ENCODE peak calls at places on chromosomes 5 and 9, in ten cellular contexts. E, K, N, R, B, U, Q, C, L and I are unnamed samples.

GRCh38 chr9:32378993-32379729 is 5.3 kb upstream of the ACO1 start:
- DNase-seq in E (peak), K (peak), N (peak), R (peak), B (peak), U (no peak), Q (peak), C (peak), L (peak), I (no peak)

GRCh38 chr5:32419791-32420190 is 24.7 kb downstream of the ZFR start:
- DNase-seq in E (no peak), K (peak), N (no peak), R (no peak), B (no peak), U (peak), Q (no peak), C (no peak), L (no peak), I (no peak)

GRCh38 chr5:135013947-135014570 is 20.0 kb downstream of the PITX1 start:
- DNase-seq in E (no peak), K (peak), N (no peak), R (no peak), B (no peak), U (peak), Q (no peak), C (no peak), L (no peak), I (no peak)

GRCh38 chr5:133996683-133997252 is 8.0 kb downstream of the VDAC1 start:
- DNase-seq in E (no peak), K (no peak), N (no peak), R (no peak), B (no peak), U (peak), Q (no peak), C (no peak), L (no peak), I (no peak)

GRCh38 chr5:176611435-176611834 is 1.5 kb upstream of the GPRIN1 start:
- DNase-seq in E (no peak), K (peak), N (peak), R (peak), B (peak), U (no peak), Q (peak), C (peak), L (peak), I (peak)

GRCh38 chr5:56514246-56514645 is 281.1 kb upstream of the ANKRD55 start:
- DNase-seq in E (no peak), K (no peak), N (no peak), R (no peak), B (no peak), U (no peak), Q (no peak), C (no peak), L (no peak), I (no peak)

GRCh38 chr5:179303801-179304200 is 41.5 kb downstream of the ADAMTS2 start:
- DNase-seq in E (no peak), K (no peak), N (no peak), R (no peak), B (no peak), U (no peak), Q (no peak), C (no peak), L (no peak), I (no peak)

GRCh38 chr9:33311953-33312352 is 21.6 kb downstream of the NFX1 start:
- DNase-seq in E (no peak), K (no peak), N (no peak), R (no peak), B (no peak), U (no peak), Q (no peak), C (no peak), L (no peak), I (no peak)

DNA sequence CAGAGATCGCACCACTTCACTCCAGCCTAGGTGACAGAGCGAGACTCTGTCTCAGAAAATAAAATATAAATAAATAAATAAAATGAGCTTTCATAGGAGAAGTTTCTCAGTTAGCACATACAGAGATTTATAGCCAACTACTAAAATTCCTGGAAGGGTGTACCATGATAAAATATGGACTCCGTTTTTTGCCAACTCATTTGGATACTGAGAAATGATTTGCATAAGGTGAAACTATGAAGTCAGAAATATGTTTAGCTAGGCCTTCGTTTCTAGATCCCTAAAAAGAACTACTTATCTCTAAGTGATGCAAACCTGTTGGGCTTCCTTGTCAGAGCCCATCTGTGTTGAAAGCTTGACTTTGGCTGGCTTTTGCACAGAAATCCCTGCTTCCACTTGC is 56.9 kb upstream of the SLC1A1 start:
- DNase-seq in E (no peak), K (no peak), N (no peak), R (no peak), B (no peak), U (no peak), Q (no peak), C (no peak), L (no peak), I (no peak)
- TF ChIP-seq CTCF in E (no peak), K (no peak), N (no peak), R (no peak), B (no peak), U (no peak), Q (no peak), C (no peak), L (no peak), I (no peak)

DNA sequence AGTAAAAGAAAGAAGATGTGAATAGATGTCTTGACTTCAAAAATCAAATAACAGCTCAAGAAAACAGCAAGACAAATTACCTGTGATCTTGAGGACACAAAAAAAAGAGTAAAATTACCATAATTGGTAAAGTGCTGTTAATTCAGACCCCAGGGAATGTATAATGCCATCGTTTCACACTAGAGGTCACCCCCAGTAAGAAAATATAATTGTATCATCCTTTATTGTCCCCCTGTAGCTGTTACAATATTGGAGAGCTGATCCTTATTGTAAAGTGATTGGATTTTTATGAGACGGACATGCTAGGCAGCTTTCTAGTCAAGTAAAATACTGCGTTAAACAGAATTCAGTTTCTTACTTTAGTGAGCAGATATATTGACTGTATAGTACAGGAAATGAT is 377.0 kb downstream of the TLE1 start:
- DNase-seq in E (no peak), K (peak), N (no peak), R (no peak), B (no peak), U (no peak), Q (no peak), C (no peak), L (no peak), I (no peak)
- TF ChIP-seq CTCF in E (no peak), K (no peak), N (no peak), R (no peak), B (no peak), U (no peak), Q (no peak), C (peak), L (no peak), I (no peak)

DNA sequence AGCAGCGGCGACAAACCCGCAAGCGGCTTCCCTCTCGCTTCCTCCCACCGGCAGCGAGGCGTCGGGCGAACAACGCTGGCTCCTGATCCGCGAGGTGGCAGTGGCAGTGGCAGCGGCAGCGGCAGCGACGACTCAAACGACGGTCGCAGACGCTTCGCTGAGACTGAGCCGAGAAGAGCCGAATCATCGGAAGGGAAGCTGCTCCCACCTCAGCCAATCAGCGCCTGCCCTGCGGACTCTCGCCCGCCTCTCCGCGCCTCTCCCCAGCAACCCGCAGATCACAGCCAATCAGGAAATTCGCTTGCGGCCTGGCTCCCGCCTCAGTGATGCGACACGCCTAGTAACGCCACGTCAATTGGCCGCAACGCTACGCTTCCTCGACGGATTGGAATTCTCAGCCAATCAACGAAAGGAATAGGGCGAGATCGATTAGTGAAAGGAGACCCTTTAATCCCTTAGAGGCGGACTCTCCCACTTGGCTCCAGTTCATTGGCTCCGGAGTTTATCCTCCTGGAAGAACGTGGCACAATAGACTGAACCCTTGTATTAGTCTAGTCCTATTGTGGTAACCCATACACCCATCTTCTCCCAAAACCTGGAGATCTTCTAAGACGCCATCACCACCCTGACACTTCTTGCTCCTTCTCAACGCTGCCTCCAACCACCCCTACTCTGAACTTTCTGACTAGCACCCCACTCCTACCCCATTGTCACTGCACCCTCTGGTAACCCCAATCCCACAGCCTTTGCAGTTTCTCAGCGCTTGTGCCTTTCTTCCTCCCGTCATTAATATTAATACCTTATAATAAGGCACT is at the start of gene VCP:
- DNase-seq in E (peak), K (peak), N (peak), R (peak), B (peak), U (peak), Q (peak), C (peak), L (peak), I (peak)
- TF ChIP-seq CTCF in E (no peak), K (no peak), N (no peak), R (no peak), B (no peak), U (no peak), Q (no peak), C (peak), L (no peak), I (no peak)

GRCh38 chr9:96461336-96461735 is 11.4 kb downstream of the HABP4 start:
- DNase-seq in E (no peak), K (no peak), N (no peak), R (no peak), B (no peak), U (no peak), Q (no peak), C (no peak), L (no peak), I (no peak)

GRCh38 chr9:96459268-96460007 is 9.5 kb downstream of the HABP4 start:
- DNase-seq in E (no peak), K (no peak), N (no peak), R (no peak), B (no peak), U (no peak), Q (no peak), C (no peak), L (no peak), I (no peak)

GRCh38 chr9:96462538-96462937 is 12.6 kb downstream of the HABP4 start:
- DNase-seq in E (no peak), K (no peak), N (no peak), R (no peak), B (no peak), U (no peak), Q (no peak), C (no peak), L (no peak), I (no peak)

GRCh38 chr9:96460470-96460869 is 10.5 kb downstream of the HABP4 start:
- DNase-seq in E (no peak), K (no peak), N (no peak), R (no peak), B (no peak), U (no peak), Q (no peak), C (no peak), L (no peak), I (no peak)

DNA sequence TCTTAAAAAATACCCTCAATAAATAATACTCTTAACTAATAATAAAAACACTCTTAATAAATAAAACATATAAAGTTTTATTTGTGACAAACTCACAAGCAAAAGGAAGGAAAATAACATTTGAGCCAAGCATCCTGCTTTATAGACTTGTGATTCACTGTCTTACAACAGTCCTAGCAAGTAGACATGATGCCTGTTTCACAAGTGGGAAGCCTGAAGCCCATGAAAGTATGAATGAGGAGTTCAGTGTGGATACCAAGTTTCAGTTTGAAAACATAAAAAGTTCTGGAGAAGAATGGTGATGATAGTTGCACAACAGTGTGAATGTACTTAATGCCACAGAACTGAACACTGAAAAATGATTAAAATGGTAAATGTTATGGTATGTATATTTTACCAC is 10.9 kb downstream of the HABP4 start:
- DNase-seq in E (no peak), K (peak), N (no peak), R (no peak), B (no peak), U (no peak), Q (peak), C (no peak), L (no peak), I (no peak)
- TF ChIP-seq CTCF in E (no peak), K (no peak), N (no peak), R (no peak), B (no peak), U (no peak), Q (no peak), C (no peak), L (no peak), I (no peak)

DNA sequence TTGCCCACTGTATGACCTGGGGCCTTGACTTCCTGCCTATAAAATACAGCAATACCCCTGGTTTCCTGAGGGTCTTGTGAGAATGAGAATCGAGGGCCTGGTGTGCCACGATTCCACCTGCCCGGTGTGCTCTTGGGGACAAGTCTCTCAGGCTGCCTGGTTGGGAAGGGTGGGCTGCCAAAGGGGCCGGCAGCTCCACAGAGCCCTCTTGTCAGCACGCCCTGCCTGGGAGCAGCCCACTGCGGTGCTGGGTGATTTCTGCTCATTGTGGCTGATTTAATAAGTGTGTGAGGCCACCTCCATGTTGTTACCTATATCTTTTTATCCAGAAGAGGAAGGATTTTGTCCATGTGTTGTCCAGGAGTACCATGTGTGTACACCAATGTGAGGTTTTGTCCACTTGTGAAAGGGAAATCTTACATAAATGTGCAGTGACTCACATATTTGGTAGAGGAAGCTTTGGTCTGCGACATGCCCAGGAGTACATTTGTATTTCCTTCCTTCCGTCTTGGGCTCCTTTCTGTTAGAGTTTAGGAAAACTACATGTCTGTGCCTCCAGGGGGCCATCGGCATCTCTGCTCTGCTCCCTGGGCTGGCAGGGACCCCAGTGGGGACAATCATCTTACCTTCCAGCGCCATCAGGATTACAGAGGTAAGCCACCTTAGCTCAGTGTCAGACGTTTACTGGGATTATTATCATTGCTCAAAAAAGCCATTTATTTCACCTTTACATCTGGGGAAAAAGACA is 108.6 kb downstream of the PHF2 start:
- DNase-seq in E (peak), K (no peak), N (no peak), R (no peak), B (no peak), U (no peak), Q (peak), C (no peak), L (no peak), I (peak)
- TF ChIP-seq CTCF in E (no peak), K (no peak), N (no peak), R (no peak), B (peak), U (peak), Q (peak), C (peak), L (no peak), I (no peak)

DNA sequence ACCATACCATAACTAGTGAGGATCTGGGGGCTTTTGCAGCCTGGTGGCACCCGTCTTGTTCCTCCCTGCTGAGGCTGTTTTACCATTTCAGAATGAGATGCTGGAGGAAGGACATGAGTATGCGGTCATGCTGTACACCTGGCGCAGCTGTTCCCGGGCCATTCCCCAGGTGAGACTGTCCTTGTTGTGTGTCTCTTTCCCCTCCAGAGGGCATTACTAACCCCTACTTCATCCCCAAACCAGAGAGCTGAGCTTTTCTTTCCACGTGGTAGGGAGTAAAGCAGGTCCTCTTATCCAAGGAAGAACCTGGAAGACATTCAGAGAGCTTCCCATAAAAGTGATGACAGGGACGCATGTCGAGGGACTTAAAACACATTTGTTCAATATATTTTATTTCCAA is 28.8 kb downstream of the CYFIP2 start:
- DNase-seq in E (no peak), K (no peak), N (no peak), R (no peak), B (no peak), U (no peak), Q (no peak), C (no peak), L (no peak), I (no peak)
- TF ChIP-seq CTCF in E (no peak), K (no peak), N (no peak), R (no peak), B (no peak), U (no peak), Q (no peak), C (no peak), L (no peak), I (no peak)